ENCODE peak calls at places on chromosomes 13 and 19, in eight cellular contexts. S is SK-N-SH, Q is HCT116, I is stomach, W is suprapubic skin, G is transverse colon, V is HepG2, A is breast epithelium. Z is an unnamed sample.

GRCh38 chr19:50772408-50773311 is 2.4 kb downstream of the GPR32 start:
- DNase-seq in Q (peak), W (no peak), A (no peak), I (no peak), V (no peak), S (peak), G (no peak), Z (no peak)

GRCh38 chr19:16115309-16116039 is 3.8 kb downstream of the RAB8A start:
- DNase-seq in G (peak), I (no peak), A (no peak), V (no peak), S (no peak), W (no peak), Q (no peak), Z (no peak)

GRCh38 chr13:102897371-102898138 is 51.7 kb downstream of the ERCC5 start:
- DNase-seq in A (no peak), I (no peak), Q (no peak), G (no peak), S (no peak), V (no peak), W (no peak), Z (no peak)

GRCh38 chr19:4584670-4585460 is 25.4 kb upstream of the SEMA6B start:
- DNase-seq in G (no peak), I (no peak), W (no peak), A (no peak), V (no peak), Q (no peak), S (peak), Z (no peak)

GRCh38 chr13:109654341-109655205 is 131.8 kb downstream of the IRS2 start:
- DNase-seq in S (no peak), A (no peak), V (no peak), G (no peak), W (no peak), I (no peak), Q (no peak), Z (no peak)

GRCh38 chr19:18588611-18589379 is at the start of gene REX1BD:
- DNase-seq in I (peak), G (peak), W (peak), A (peak), Q (no peak), S (peak), V (peak), Z (peak)

GRCh38 chr19:6774821-6775707 is 2.6 kb downstream of the VAV1 start:
- DNase-seq in A (no peak), I (no peak), Q (no peak), V (no peak), G (no peak), S (no peak), W (no peak), Z (no peak)

GRCh38 chr19:47094557-47095517 is 18.7 kb downstream of the ZC3H4 start:
- DNase-seq in V (peak), I (peak), A (no peak), G (peak), W (no peak), S (no peak), Q (no peak), Z (no peak)

GRCh38 chr13:113639661-113640262 is 18.2 kb downstream of the ATP4B start:
- DNase-seq in I (peak), A (peak), S (peak), G (peak), W (peak), Q (no peak), V (no peak), Z (no peak)

GRCh38 chr13:53691417-53691816 is 662.8 kb downstream of the OLFM4 start:
- DNase-seq in G (no peak), A (no peak), W (no peak), I (no peak), V (no peak), Q (no peak), S (no peak), Z (no peak)

GRCh38 chr19:15374105-15374651 is 5.4 kb downstream of the AKAP8 start:
- DNase-seq in A (no peak), V (no peak), W (no peak), I (no peak), Q (no peak), S (peak), G (no peak), Z (no peak)

GRCh38 chr13:99640260-99640659 is 139.0 kb downstream of the TM9SF2 start:
- DNase-seq in V (no peak), S (no peak), I (no peak), A (no peak), G (no peak), W (no peak), Q (no peak), Z (no peak)

GRCh38 chr13:60372141-60372540 is 24.9 kb upstream of the TDRD3 start:
- DNase-seq in A (no peak), W (no peak), G (no peak), V (no peak), I (peak), S (no peak), Q (no peak), Z (no peak)

GRCh38 chr13:80340643-80341097 is 256 bp downstream of the SPRY2 start:
- DNase-seq in A (no peak), Q (no peak), W (no peak), S (no peak), I (no peak), V (peak), G (no peak), Z (no peak)

GRCh38 chr13:98353750-98354149 is 176.7 kb upstream of the RNF113B start:
- DNase-seq in S (no peak), A (no peak), Q (no peak), V (no peak), G (no peak), W (no peak), I (no peak), Z (no peak)

GRCh38 chr13:19618925-19619324 is 14.5 kb upstream of the MPHOSPH8 start:
- DNase-seq in Q (peak), G (no peak), W (no peak), I (no peak), A (no peak), V (peak), S (peak), Z (no peak)

GRCh38 chr19:13652810-13653590 is 111.3 kb upstream of the MRI1 start:
- DNase-seq in A (no peak), W (no peak), G (no peak), I (no peak), V (no peak), S (no peak), Q (no peak), Z (no peak)

GRCh38 chr19:29667941-29668340 is 2.7 kb downstream of the PLEKHF1 start:
- DNase-seq in W (no peak), Q (no peak), S (no peak), V (no peak), I (peak), G (peak), A (peak), Z (no peak)

GRCh38 chr19:8489591-8490394 is 12.6 kb downstream of the PRAM1 start:
- DNase-seq in V (no peak), S (no peak), W (no peak), A (no peak), I (no peak), G (no peak), Q (no peak), Z (peak)

GRCh38 chr19:49676136-49676689 is 858 bp upstream of the PRMT1 start:
- DNase-seq in A (peak), G (peak), W (peak), Q (peak), S (peak), I (peak), V (peak), Z (peak)

GRCh38 chr13:47166341-47166740 is 269.5 kb upstream of the HTR2A start:
- DNase-seq in Q (no peak), G (no peak), I (no peak), A (no peak), W (no peak), S (no peak), V (no peak), Z (no peak)

GRCh38 chr13:94711561-94712286 is 621 bp downstream of the SOX21 start:
- DNase-seq in A (no peak), S (peak), W (no peak), Q (no peak), G (no peak), V (no peak), I (no peak), Z (no peak)

GRCh38 chr13:30388401-30389283 is 33.7 kb upstream of the UBE2L5 start:
- DNase-seq in S (no peak), A (no peak), V (no peak), I (no peak), Q (no peak), G (no peak), W (no peak), Z (peak)

GRCh38 chr19:57830071-57830602 is at the start of gene ZNF587B:
- DNase-seq in A (peak), I (peak), S (peak), W (no peak), Q (peak), V (peak), G (peak), Z (peak)

GRCh38 chr13:95615539-95615938 is 29.0 kb downstream of the DZIP1 start:
- DNase-seq in W (no peak), A (no peak), G (no peak), S (no peak), V (no peak), Q (no peak), I (no peak), Z (no peak)

GRCh38 chr19:14413765-14414171 is 5.4 kb downstream of the DDX39A start:
- DNase-seq in G (no peak), S (peak), A (no peak), V (no peak), W (no peak), Q (no peak), I (no peak), Z (no peak)

GRCh38 chr19:45913874-45914830 is at the start of gene NANOS2:
- DNase-seq in V (peak), G (no peak), A (no peak), S (no peak), Q (peak), I (no peak), W (no peak), Z (no peak)

GRCh38 chr13:109336730-109337129 is 449.7 kb downstream of the IRS2 start:
- DNase-seq in Q (no peak), I (no peak), S (no peak), V (no peak), A (no peak), W (no peak), G (no peak), Z (no peak)

GRCh38 chr13:45063261-45063870 is 56.9 kb upstream of the GTF2F2 start:
- DNase-seq in A (no peak), W (no peak), G (no peak), Q (no peak), I (no peak), S (no peak), V (no peak), Z (no peak)

GRCh38 chr19:27822336-27822735 is 1390.6 kb downstream of the UQCRFS1 start:
- DNase-seq in Q (no peak), I (no peak), V (no peak), W (no peak), S (no peak), A (no peak), G (no peak), Z (no peak)

GRCh38 chr13:108968566-108968965 is 339.2 kb downstream of the MYO16 start:
- DNase-seq in G (no peak), I (no peak), A (no peak), V (no peak), Q (no peak), W (no peak), S (no peak), Z (no peak)

GRCh38 chr19:28103916-28104315 is 1109.0 kb downstream of the UQCRFS1 start:
- DNase-seq in W (no peak), V (no peak), G (no peak), A (no peak), S (no peak), I (no peak), Q (no peak), Z (no peak)

GRCh38 chr19:33868821-33869412 is 72.2 kb downstream of the KCTD15 start:
- DNase-seq in G (peak), V (no peak), A (peak), I (peak), Q (no peak), W (no peak), S (peak), Z (peak)

GRCh38 chr19:3080281-3080680 is 13.9 kb upstream of the GNA11 start:
- DNase-seq in I (no peak), V (no peak), W (no peak), Q (no peak), S (peak), G (peak), A (no peak), Z (no peak)

DNA sequence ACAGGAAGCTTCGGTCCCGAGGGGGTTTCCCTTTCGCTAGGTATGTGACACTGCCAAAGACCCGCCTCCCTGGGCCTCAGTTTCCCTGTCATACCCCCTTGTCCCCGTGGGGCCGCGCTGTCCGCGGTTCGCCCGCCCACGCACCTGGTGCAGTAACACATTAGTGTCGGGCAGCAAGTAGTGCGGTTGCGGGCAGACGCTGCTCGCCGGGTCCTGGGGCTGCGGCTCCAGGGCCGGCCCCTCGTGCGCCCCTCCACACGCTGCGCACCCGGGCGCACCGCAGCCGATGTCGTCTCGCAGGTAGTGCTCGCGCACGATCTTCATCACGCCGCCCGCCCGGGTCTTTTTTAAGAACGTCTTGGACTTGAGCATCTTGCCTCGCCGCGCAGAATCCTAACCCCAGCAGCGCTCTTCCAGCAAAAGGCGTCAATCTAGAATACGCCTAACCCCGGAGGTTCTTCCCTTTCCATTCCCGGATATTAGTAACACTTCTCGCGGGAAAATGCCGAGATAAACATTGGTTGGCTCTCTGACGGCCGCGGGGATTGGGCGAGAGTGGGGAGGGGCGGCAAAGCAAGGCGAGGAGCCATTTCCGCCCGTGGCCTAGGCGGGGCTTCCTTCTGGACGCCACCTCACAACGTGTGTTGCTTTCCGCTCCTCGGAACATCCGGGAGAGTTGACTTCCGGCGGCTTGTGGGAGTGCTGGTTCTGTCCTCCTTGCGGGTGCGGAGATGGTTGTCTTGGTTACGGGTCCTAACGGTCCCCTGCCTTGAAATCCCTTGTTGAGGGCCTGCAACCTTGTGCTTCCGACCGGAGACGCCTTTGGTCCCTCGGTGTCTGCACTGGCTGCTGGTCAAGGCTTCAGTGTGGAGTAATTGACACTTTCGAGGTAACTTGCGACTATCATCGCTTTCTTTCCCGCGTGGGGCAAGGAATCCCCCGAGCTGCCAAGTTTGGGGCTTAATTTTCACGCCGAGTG is at the start of the genes DIS3 and PIBF1:
- DNase-seq in S (peak), W (peak), I (peak), A (peak), Q (peak), V (peak), G (peak), Z (peak)
- TF ChIP-seq CTCF in S (no peak), W (no peak), I (no peak), A (no peak), Q (no peak), V (no peak), G (peak), Z (no peak)

DNA sequence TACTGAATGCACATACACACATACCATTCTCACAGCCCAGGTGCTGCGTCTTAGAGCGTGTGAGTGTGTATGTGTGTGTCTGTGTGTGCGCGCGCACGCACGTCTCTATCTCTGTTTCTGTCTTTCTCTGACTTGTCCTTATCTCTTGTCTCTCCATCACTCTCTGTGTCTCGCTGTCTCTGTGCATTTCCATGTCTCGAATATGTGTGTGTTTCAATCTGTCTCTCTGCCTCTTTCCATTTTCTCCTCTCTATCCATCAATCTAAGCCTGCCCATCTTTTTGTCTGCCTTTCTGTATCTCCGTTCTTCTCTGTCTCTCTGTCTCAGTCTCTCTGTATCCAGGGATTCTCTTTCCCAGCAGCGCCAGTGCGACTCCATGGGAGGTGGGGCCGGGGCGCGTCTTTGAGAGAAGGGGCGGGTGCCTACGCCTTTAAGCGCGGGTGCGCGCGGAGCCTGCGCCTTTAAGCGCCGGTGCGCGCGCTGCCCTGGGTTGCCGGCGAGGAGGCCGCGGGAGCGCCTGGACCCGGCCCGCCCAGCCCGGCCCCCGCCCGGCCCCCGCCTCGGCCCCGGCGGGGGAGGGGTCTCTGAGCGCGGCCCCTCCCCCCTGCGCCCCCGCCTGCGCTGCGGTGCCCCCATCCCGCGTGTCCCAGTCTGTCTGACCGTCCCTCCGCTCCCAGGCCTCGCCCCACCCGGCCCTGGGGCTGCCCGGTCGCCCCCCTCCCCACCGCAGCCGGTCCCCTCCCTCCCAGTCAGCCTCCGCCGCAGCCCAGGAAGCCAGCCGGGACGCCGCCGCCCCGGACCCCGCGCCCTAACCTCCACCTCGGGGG is at the start of gene LRFN3:
- DNase-seq in W (no peak), A (no peak), V (peak), Q (peak), G (peak), S (peak), I (peak), Z (peak)
- TF ChIP-seq POLR2AphosphoS5 in W (no peak), A (no peak), V (no peak), Q (peak), G (peak), S (no peak), I (no peak), Z (peak)

GRCh38 chr13:74920945-74921725 is 560.8 kb downstream of the TBC1D4 start:
- DNase-seq in S (no peak), I (no peak), G (no peak), Q (no peak), A (no peak), W (no peak), V (no peak), Z (no peak)

GRCh38 chr13:74920361-74920760 is 561.6 kb downstream of the TBC1D4 start:
- DNase-seq in W (no peak), Q (no peak), I (no peak), G (no peak), V (no peak), S (no peak), A (no peak), Z (no peak)

GRCh38 chr13:74922963-74923362 is 559.0 kb downstream of the TBC1D4 start:
- DNase-seq in G (no peak), W (no peak), V (no peak), S (no peak), Q (no peak), A (no peak), I (no peak), Z (no peak)

GRCh38 chr13:74919914-74920313 is 562.1 kb downstream of the TBC1D4 start:
- DNase-seq in W (no peak), S (no peak), G (no peak), V (no peak), Q (no peak), I (no peak), A (no peak), Z (no peak)
- H3K27ac ChIP-seq in W (no peak), S (no peak), G (no peak), V (no peak), Q (no peak), I (no peak), A (no peak), Z (no peak)

DNA sequence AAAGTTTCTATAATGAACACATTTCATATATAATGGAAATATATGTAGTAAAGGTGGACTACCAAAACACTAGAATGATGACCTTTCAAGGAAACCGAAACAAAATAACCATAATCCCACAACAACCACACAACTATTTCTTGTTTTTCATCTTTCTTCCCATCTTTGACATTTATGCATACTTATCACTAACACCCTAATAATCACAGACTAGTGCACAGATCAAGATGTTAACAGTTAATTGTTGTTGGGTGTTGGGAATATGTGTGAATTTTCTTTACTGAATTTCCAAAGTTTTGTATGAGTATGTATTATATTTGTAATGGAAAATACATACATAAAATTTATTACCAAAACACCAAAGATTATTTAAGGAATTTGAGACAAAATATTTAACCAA is 30.3 kb downstream of the PEG3 start:
- DNase-seq in V (no peak), I (no peak), W (no peak), G (no peak), S (no peak), Q (no peak), A (no peak), Z (no peak)
- TF ChIP-seq CTCF in V (no peak), I (no peak), W (no peak), G (no peak), S (no peak), Q (no peak), A (no peak), Z (no peak)

GRCh38 chr13:40568246-40568645 is 98.2 kb downstream of the FOXO1 start:
- DNase-seq in A (no peak), Q (no peak), G (no peak), W (no peak), I (no peak), V (no peak), S (no peak), Z (no peak)
- TF ChIP-seq POLR2AphosphoS5 in A (no peak), Q (no peak), G (no peak), W (no peak), I (no peak), V (no peak), S (no peak), Z (no peak)